ENCODE peak calls at places on chromosomes 16 and 17, in six cellular contexts. R, S, P, F, O and D are unnamed samples.

GRCh38 chr17:61750656-61751055 is 112.7 kb downstream of the BRIP1 start:
- DNase-seq in R (no peak), S (no peak), P (no peak), F (no peak), O (no peak), D (no peak)

GRCh38 chr17:33200587-33200986 is 92.5 kb downstream of the ASIC2 start:
- DNase-seq in R (no peak), S (no peak), P (no peak), F (no peak), O (no peak), D (peak; percentile 53)

GRCh38 chr16:14151256-14152030 is 80.3 kb downstream of the MRTFB start:
- DNase-seq in R (no peak), S (no peak), P (no peak), F (no peak), O (no peak), D (no peak)

GRCh38 chr17:60748232-60748631 is 70.6 kb downstream of the BCAS3 start:
- DNase-seq in R (no peak), S (no peak), P (no peak), F (no peak), O (no peak), D (no peak)

GRCh38 chr17:4006165-4006589 is 41.9 kb upstream of the ATP2A3 start:
- DNase-seq in R (no peak), S (no peak), P (no peak), F (no peak), O (no peak), D (no peak)

GRCh38 chr16:11400076-11400475 is 54.8 kb downstream of the RMI2 start:
- DNase-seq in R (no peak), S (no peak), P (no peak), F (no peak), O (peak; percentile 76), D (no peak)

GRCh38 chr16:20763461-20764232 is at the start of gene ACSM3:
- DNase-seq in R (peak; percentile 65), S (no peak), P (peak; percentile 78), F (peak; percentile 23), O (no peak), D (peak; percentile 92)

GRCh38 chr17:66230918-66231543 is 1.8 kb upstream of the APOH start:
- DNase-seq in R (no peak), S (no peak), P (no peak), F (no peak), O (no peak), D (no peak)

GRCh38 chr17:77098884-77099545 is 41.8 kb upstream of the SEC14L1 start:
- DNase-seq in R (no peak), S (no peak), P (peak; percentile 57), F (no peak), O (no peak), D (no peak)

GRCh38 chr17:47896672-47897490 is 845 bp downstream of the SP2 start:
- DNase-seq in R (no peak), S (no peak), P (no peak), F (no peak), O (no peak), D (no peak)

GRCh38 chr17:3845361-3845753 is 689 bp downstream of the NCBP3 start:
- DNase-seq in R (no peak), S (no peak), P (no peak), F (no peak), O (peak; percentile 64), D (no peak)

GRCh38 chr17:57890857-57891232 is 41.0 kb upstream of the MRPS23 start:
- DNase-seq in R (no peak), S (no peak), P (no peak), F (no peak), O (no peak), D (no peak)

GRCh38 chr16:81686391-81687182 is 92.5 kb upstream of the PLCG2 start:
- DNase-seq in R (no peak), S (no peak), P (no peak), F (no peak), O (no peak), D (no peak)

GRCh38 chr17:55710829-55711496 is 11.7 kb downstream of the TMEM100 start:
- DNase-seq in R (no peak), S (no peak), P (no peak), F (no peak), O (no peak), D (no peak)

GRCh38 chr17:34254146-34254545 is 939 bp upstream of the CCL2 start:
- DNase-seq in R (no peak), S (no peak), P (no peak), F (no peak), O (no peak), D (no peak)

GRCh38 chr17:2238432-2239169 is 65.0 kb downstream of the SMG6 start:
- DNase-seq in R (no peak), S (no peak), P (no peak), F (no peak), O (no peak), D (no peak)

GRCh38 chr17:2011421-2012371 is 13.4 kb downstream of the RTN4RL1 start:
- DNase-seq in R (no peak), S (no peak), P (peak; percentile 73), F (no peak), O (no peak), D (no peak)

GRCh38 chr17:34728771-34729310 is 149.5 kb downstream of the TMEM132E start:
- DNase-seq in R (no peak), S (no peak), P (no peak), F (no peak), O (no peak), D (no peak)

GRCh38 chr16:1812732-1813163 is 13.9 kb downstream of the HAGH start:
- DNase-seq in R (peak; percentile 47), S (no peak), P (peak; percentile 89), F (no peak), O (peak; percentile 79), D (peak; percentile 66)

GRCh38 chr16:3999479-3999868 is 116.8 kb downstream of the ADCY9 start:
- DNase-seq in R (no peak), S (no peak), P (no peak), F (no peak), O (no peak), D (peak; percentile 29)

GRCh38 chr16:2204727-2205103 is 539 bp upstream of the MLST8 start:
- DNase-seq in R (no peak), S (no peak), P (no peak), F (no peak), O (no peak), D (no peak)

GRCh38 chr17:57819273-57819672 is 30.6 kb downstream of the MRPS23 start:
- DNase-seq in R (no peak), S (no peak), P (no peak), F (no peak), O (no peak), D (no peak)

GRCh38 chr17:1843947-1844346 is 14.1 kb downstream of the RPA1 start:
- DNase-seq in R (no peak), S (no peak), P (no peak), F (no peak), O (no peak), D (no peak)

GRCh38 chr17:40307001-40307690 is 1.8 kb upstream of the RARA start:
- DNase-seq in R (no peak), S (no peak), P (no peak), F (no peak), O (no peak), D (no peak)

GRCh38 chr16:68844211-68844564 is 857 bp downstream of the TANGO6 start:
- DNase-seq in R (no peak), S (no peak), P (no peak), F (no peak), O (no peak), D (peak; percentile 25)

GRCh38 chr16:12903325-12904040 is 2.1 kb downstream of the SHISA9 start:
- DNase-seq in R (no peak), S (no peak), P (no peak), F (no peak), O (no peak), D (no peak)

GRCh38 chr17:38915639-38915995 is 9.8 kb upstream of the LASP1NB start:
- DNase-seq in R (no peak), S (no peak), P (peak; percentile 4), F (no peak), O (no peak), D (no peak)

GRCh38 chr16:89093602-89094251 is at the start of gene ACSF3:
- DNase-seq in R (no peak), S (no peak), P (peak; percentile 72), F (peak; percentile 35), O (peak; percentile 91), D (peak; percentile 60)

GRCh38 chr16:49194499-49195260 is 87.0 kb downstream of the CBLN1 start:
- DNase-seq in R (no peak), S (no peak), P (no peak), F (no peak), O (no peak), D (no peak)

GRCh38 chr17:75031972-75032895 is 14.5 kb downstream of the ATP5PD start:
- DNase-seq in R (peak; percentile 38), S (no peak), P (peak; percentile 51), F (no peak), O (peak; percentile 91), D (peak; percentile 86)

GRCh38 chr16:67163164-67163902 is 1.2 kb upstream of the HSF4 start:
- DNase-seq in R (no peak), S (peak; percentile 39), P (no peak), F (no peak), O (peak; percentile 86), D (no peak)

GRCh38 chr17:41863074-41863843 is 2.0 kb downstream of the KLHL11 start:
- DNase-seq in R (no peak), S (no peak), P (no peak), F (no peak), O (peak; percentile 51), D (no peak)

GRCh38 chr17:65568918-65569317 is 7.5 kb upstream of the AXIN2 start:
- DNase-seq in R (no peak), S (no peak), P (no peak), F (no peak), O (no peak), D (no peak)

GRCh38 chr16:69182730-69183416 is 4.1 kb upstream of the SNTB2 start:
- DNase-seq in R (no peak), S (no peak), P (no peak), F (no peak), O (no peak), D (no peak)